ENCODE peak calls at places on chromosomes 16 and 17, in nine cellular contexts. M, Q, R, K, X, B, O, W and Y are unnamed samples.
A peak's percentile ranks its signal among the peaks of the same experiment; 100 is the strongest.

GRCh38 chr16:49756971-49757743 is 98.8 kb downstream of the ZNF423 start:
- DNase-seq in R (no peak), W (peak; percentile 61), K (peak; percentile 58), O (no peak), M (no peak), B (no peak), Q (no peak), X (no peak), Y (no peak)

GRCh38 chr17:79137791-79138190 is 63.2 kb downstream of the ENGASE start:
- DNase-seq in Q (no peak), R (no peak), M (no peak), W (no peak), B (no peak), X (no peak), O (no peak), K (no peak), Y (no peak)

GRCh38 chr17:64001091-64001579 is 3.0 kb downstream of the PRR29 start:
- DNase-seq in M (no peak), X (no peak), B (no peak), K (no peak), W (no peak), R (no peak), O (no peak), Q (no peak), Y (no peak)

GRCh38 chr16:68065716-68066305 is 19.4 kb upstream of the NFATC3 start:
- DNase-seq in R (no peak), X (no peak), K (no peak), B (no peak), W (no peak), O (no peak), Q (no peak), M (no peak), Y (no peak)

GRCh38 chr17:61556224-61557188 is 34.5 kb downstream of the NACA2 start:
- DNase-seq in W (no peak), R (no peak), Q (no peak), K (no peak), X (no peak), O (no peak), M (no peak), B (no peak), Y (no peak)

GRCh38 chr16:72836181-72836580 is 211.7 kb downstream of the ZFHX3 start:
- DNase-seq in O (no peak), Q (no peak), M (no peak), W (no peak), K (no peak), B (no peak), X (no peak), R (no peak), Y (no peak)

GRCh38 chr17:71975998-71976649 is 144.7 kb upstream of the SOX9 start:
- DNase-seq in W (peak; percentile 85), K (peak; percentile 95), O (no peak), B (peak; percentile 14), R (no peak), X (no peak), Q (peak; percentile 78), M (peak; percentile 20), Y (no peak)

GRCh38 chr17:72659811-72660210 is 432.7 kb downstream of the SLC39A11 start:
- DNase-seq in Q (no peak), W (no peak), X (no peak), M (no peak), K (no peak), R (no peak), O (no peak), B (no peak), Y (no peak)

GRCh38 chr17:164536-165235 is 16.8 kb downstream of the DOC2B start:
- DNase-seq in B (peak; percentile 59), Q (peak; percentile 61), X (peak; percentile 44), O (no peak), K (peak; percentile 11), R (peak; percentile 24), W (peak; percentile 48), M (peak; percentile 77), Y (no peak)

GRCh38 chr16:72858611-72859493 is 189.1 kb downstream of the ZFHX3 start:
- DNase-seq in R (no peak), B (no peak), M (no peak), O (no peak), Q (no peak), X (no peak), W (no peak), K (no peak), Y (no peak)

GRCh38 chr17:21214777-21215541 is 998 bp upstream of the TMEM11 start:
- DNase-seq in B (peak; percentile 54), R (no peak), K (no peak), W (no peak), Q (no peak), M (no peak), O (no peak), X (no peak), Y (no peak)

GRCh38 chr16:86856946-86857586 is 278.7 kb downstream of the FOXL1 start:
- DNase-seq in X (no peak), R (no peak), W (no peak), B (no peak), O (no peak), K (no peak), M (no peak), Q (no peak), Y (no peak)

GRCh38 chr16:3999479-3999868 is 116.8 kb downstream of the ADCY9 start:
- DNase-seq in X (no peak), M (peak; percentile 72), R (no peak), O (no peak), K (no peak), B (peak; percentile 35), Q (no peak), W (no peak), Y (no peak)

GRCh38 chr16:70481929-70482536 is 27.6 kb downstream of the FCSK start:
- DNase-seq in R (no peak), B (no peak), W (peak; percentile 75), O (no peak), K (peak; percentile 65), Q (no peak), M (no peak), X (no peak), Y (no peak)

GRCh38 chr16:51383909-51384308 is 232.8 kb upstream of the SALL1 start:
- DNase-seq in K (no peak), M (no peak), X (no peak), Q (no peak), W (no peak), O (no peak), B (no peak), R (no peak), Y (no peak)

GRCh38 chr17:43543771-43544575 is 2.2 kb downstream of the ETV4 start:
- DNase-seq in M (no peak), B (peak; percentile 50), X (no peak), K (no peak), Q (no peak), O (no peak), W (no peak), R (no peak), Y (no peak)